ENCODE peak calls at places on chromosome 10, in eight cellular contexts. A is AG04450; S is CD4-positive, alpha-beta T cell; N is fibroblast of villous mesenchyme; V is H9; O is IMR-90; Q is spleen; C is pancreas. F is an unnamed sample.

GRCh38 chr10:46520941-46521340 is 35.5 kb downstream of the GPRIN2 start:
- DNase-seq in N (no peak), O (peak; percentile 62), Q (peak; percentile 70), S (no peak), A (no peak), C (peak; percentile 69), V (no peak), F (peak; percentile 29)

GRCh38 chr10:11298116-11298515 is 280.4 kb downstream of the CELF2 start:
- DNase-seq in O (no peak), C (no peak), A (no peak), N (no peak), Q (no peak), S (no peak), V (no peak), F (peak; percentile 43)

GRCh38 chr10:74383617-74384016 is 232.6 kb downstream of the ADK start:
- DNase-seq in O (no peak), S (no peak), C (no peak), N (no peak), V (no peak), Q (no peak), A (no peak), F (no peak)

GRCh38 chr10:116210588-116211346 is 62.2 kb downstream of the GFRA1 start:
- DNase-seq in A (no peak), C (no peak), O (peak; percentile 6), N (peak; percentile 44), S (no peak), V (no peak), Q (no peak), F (no peak)

GRCh38 chr10:72702868-72703581 is 11.1 kb downstream of the MCU start:
- DNase-seq in A (no peak), N (peak; percentile 49), C (no peak), O (peak; percentile 67), S (no peak), V (no peak), Q (no peak), F (no peak)

GRCh38 chr10:16828731-16829175 is 11.5 kb upstream of the RSU1 start:
- DNase-seq in Q (no peak), S (no peak), V (no peak), N (peak; percentile 52), A (no peak), C (no peak), O (peak; percentile 83), F (peak; percentile 66)

GRCh38 chr10:114174462-114175190 is 623 bp upstream of the CCDC186 start:
- DNase-seq in V (peak; percentile 58), C (peak; percentile 67), O (peak; percentile 39), S (peak; percentile 43), A (peak; percentile 3), N (peak; percentile 82), Q (peak; percentile 88), F (peak; percentile 79)

GRCh38 chr10:49303711-49304110 is 4.7 kb downstream of the C10orf71 start:
- DNase-seq in Q (peak; percentile 41), S (no peak), O (no peak), C (no peak), A (no peak), V (no peak), N (no peak), F (no peak)

GRCh38 chr10:17201165-17202013 is at the start of gene TRDMT1:
- DNase-seq in O (peak; percentile 86), N (peak; percentile 90), C (peak; percentile 93), S (peak; percentile 67), V (peak; percentile 87), A (no peak), Q (peak; percentile 96), F (peak; percentile 88)

GRCh38 chr10:49562893-49563292 is 24.0 kb upstream of the ERCC6 start:
- DNase-seq in N (no peak), O (peak; percentile 40), V (no peak), S (no peak), A (no peak), C (no peak), Q (no peak), F (no peak)

GRCh38 chr10:132944510-132944909 is 2.1 kb upstream of the CFAP46 start:
- DNase-seq in C (peak; percentile 45), V (no peak), Q (no peak), A (no peak), S (no peak), O (no peak), N (no peak), F (no peak)

GRCh38 chr10:11106621-11107374 is 89.1 kb downstream of the CELF2 start:
- DNase-seq in V (no peak), Q (no peak), S (no peak), O (no peak), C (no peak), N (no peak), A (no peak), F (no peak)

GRCh38 chr10:126839094-126839761 is 66.0 kb upstream of the DOCK1 start:
- DNase-seq in Q (no peak), C (peak; percentile 81), O (no peak), N (no peak), S (no peak), A (no peak), V (no peak), F (no peak)

GRCh38 chr10:129417882-129418281 is 49.2 kb upstream of the MGMT start:
- DNase-seq in A (no peak), S (no peak), C (no peak), O (no peak), N (peak; percentile 12), Q (no peak), V (no peak), F (no peak)

GRCh38 chr10:126902157-126902556 is 3.1 kb upstream of the DOCK1 start:
- DNase-seq in O (peak; percentile 69), N (peak; percentile 84), Q (peak; percentile 35), V (no peak), A (peak; percentile 26), C (no peak), S (no peak), F (peak; percentile 90)

GRCh38 chr10:122498521-122498920 is 37.2 kb downstream of the HTRA1 start:
- DNase-seq in S (no peak), O (no peak), Q (no peak), N (no peak), V (no peak), A (no peak), C (no peak), F (no peak)

GRCh38 chr10:75071164-75071489 is 40.3 kb upstream of the SAMD8 start:
- DNase-seq in V (no peak), A (no peak), Q (peak; percentile 29), N (no peak), C (no peak), O (peak; percentile 4), S (no peak), F (peak; percentile 20)

GRCh38 chr10:101617824-101618568 is 29.9 kb downstream of the DPCD start:
- DNase-seq in S (no peak), C (no peak), N (no peak), A (no peak), V (no peak), O (no peak), Q (peak; percentile 48), F (no peak)

GRCh38 chr10:78184851-78185692 is 151.4 kb downstream of the RPS24 start:
- DNase-seq in S (no peak), V (no peak), N (no peak), A (no peak), C (no peak), O (peak; percentile 37), Q (peak; percentile 15), F (no peak)

GRCh38 chr10:114110174-114110972 is 63.6 kb downstream of the CCDC186 start:
- DNase-seq in V (no peak), C (no peak), S (no peak), O (no peak), N (no peak), A (no peak), Q (no peak), F (peak; percentile 54)

DNA sequence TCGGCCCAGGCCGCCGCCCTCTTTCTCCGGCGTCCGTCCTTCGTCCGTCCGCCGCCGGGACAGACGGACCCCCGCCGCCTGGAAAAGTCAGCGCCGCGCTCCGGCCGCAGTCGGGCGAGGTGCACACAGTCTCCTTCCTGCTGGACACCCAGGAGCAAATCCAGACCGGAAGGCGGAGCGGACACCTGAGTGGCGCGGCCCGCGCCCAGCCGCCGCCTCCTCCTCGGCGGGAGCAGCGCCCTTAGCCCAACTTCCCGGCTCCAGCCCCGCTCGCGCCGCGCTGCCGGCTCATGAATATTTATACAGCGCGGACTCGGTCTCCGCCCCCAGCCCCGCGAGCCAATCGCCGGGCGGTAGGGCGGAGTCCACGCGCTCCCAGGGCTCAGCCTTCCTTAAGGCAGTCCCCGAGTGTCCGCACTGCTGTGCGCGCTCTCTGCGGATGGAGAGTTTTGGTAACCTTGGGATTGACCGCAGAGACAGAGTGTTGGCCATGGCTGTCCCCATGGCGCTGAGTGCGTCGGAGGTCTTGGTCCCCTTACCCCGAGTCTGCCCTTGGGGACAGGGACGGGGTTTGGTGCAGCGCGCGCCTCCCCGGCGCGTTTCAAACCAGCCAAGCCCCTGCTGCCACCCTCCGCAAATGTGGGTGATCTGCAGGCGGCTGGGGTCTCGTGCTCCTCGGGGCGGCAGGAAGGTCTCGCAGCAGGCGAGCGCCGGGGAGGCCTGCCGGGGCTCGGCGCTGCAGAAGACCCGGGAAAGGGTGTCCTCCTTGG is at the start of gene FZD8:
- DNase-seq in V (peak; percentile 93), O (peak; percentile 90), N (peak; percentile 93), S (peak; percentile 42), Q (peak; percentile 92), A (peak; percentile 77), C (peak; percentile 97), F (peak; percentile 96)
- TF ChIP-seq CTCF in V (peak; percentile 35), O (peak; percentile 24), N (no peak), S (no peak), Q (no peak), A (peak; percentile 34), C (no peak), F (no peak)

GRCh38 chr10:131406676-131407392 is 95.3 kb upstream of the TCERG1L start:
- DNase-seq in O (no peak), A (no peak), Q (peak; percentile 61), C (no peak), S (no peak), N (no peak), V (no peak), F (no peak)
- TF ChIP-seq CTCF in O (no peak), A (no peak), Q (no peak), C (no peak), S (no peak), N (no peak), V (peak; percentile 12), F (no peak)

GRCh38 chr10:96317067-96317833 is 13.0 kb downstream of the DNTT start:
- DNase-seq in N (no peak), A (no peak), C (no peak), O (no peak), Q (no peak), S (no peak), V (no peak), F (no peak)
- TF ChIP-seq CTCF in N (no peak), A (no peak), C (no peak), O (no peak), Q (no peak), S (no peak), V (no peak), F (no peak)

DNA sequence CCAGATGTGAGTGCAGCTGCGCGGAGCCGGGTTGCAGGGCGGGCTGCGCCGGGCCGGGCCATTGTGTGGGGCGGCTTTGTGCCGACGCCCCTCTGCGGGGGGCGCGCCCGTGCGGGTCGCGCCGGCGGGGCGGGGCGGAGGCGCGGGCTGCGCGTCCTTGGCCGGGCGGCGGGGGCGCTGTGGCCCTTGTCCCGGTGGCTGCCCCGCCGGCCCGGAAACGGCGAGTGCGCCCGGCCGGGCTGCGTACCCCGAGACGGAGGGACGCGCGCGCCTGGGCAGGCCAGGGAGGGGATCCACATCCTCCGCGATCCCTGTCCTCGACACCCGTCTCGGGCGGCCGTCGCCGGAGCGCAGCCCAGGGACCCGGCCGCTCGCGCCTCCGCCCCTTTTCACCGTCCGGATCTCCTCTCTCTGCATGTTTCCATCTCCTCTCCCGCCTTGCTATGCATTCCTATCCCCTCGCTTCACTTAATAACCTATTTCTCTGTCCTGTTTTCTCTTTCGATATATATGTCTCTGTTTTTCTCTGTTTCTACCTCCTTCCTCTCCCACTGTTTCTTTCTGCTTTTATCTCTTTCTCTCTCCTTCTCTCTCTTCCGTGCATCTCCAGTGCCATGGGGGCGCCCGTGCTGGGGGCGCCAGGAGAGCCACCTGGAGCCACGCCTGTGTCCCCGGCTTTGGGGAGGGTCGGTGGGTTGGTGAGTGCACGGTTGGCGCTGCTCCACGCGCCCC is 765 bp downstream of the PFKFB3 start:
- DNase-seq in A (no peak), S (peak; percentile 47), N (peak; percentile 61), C (peak; percentile 83), V (peak; percentile 77), O (peak; percentile 47), Q (peak; percentile 93), F (peak; percentile 57)
- TF ChIP-seq CTCF in A (peak; percentile 26), S (peak; percentile 18), N (no peak), C (no peak), V (peak; percentile 49), O (peak; percentile 52), Q (peak; percentile 30), F (peak; percentile 1)